ENCODE peak calls at places on chromosomes 2 and 18, in five cellular contexts. J is RWPE1; N is activated naive CD4-positive, alpha-beta T cell treated with anti-CD3 and anti-CD28 coated beads for 36 hours; Z is D721Med; H is kidney epithelial cell. F is an unnamed sample.

GRCh38 chr2:201882353-201883095 is 76.2 kb downstream of the CDK15 start:
- DNase-seq in J (no peak), H (no peak), Z (no peak), N (peak), F (no peak)

GRCh38 chr2:43043471-43043870 is 182.9 kb downstream of the ZFP36L2 start:
- DNase-seq in H (no peak), Z (no peak), J (no peak), N (no peak), F (no peak)

GRCh38 chr18:48167901-48168300 is 237.4 kb upstream of the SMAD2 start:
- DNase-seq in J (no peak), Z (no peak), N (no peak), H (no peak), F (no peak)

GRCh38 chr2:110770696-110771425 is 38.5 kb downstream of the ACOXL start:
- DNase-seq in N (no peak), Z (peak), H (peak), J (peak), F (peak)

GRCh38 chr18:48872234-48873145 is 78.3 kb downstream of the SMAD7 start:
- DNase-seq in N (no peak), H (no peak), Z (no peak), J (no peak), F (peak)

GRCh38 chr18:61591200-61591719 is 258.0 kb downstream of the CDH20 start:
- DNase-seq in H (no peak), N (no peak), J (no peak), Z (no peak), F (no peak)

GRCh38 chr18:53850918-53851317 is 373.6 kb downstream of the MBD2 start:
- DNase-seq in N (no peak), J (no peak), Z (no peak), H (no peak), F (no peak)

GRCh38 chr2:71330585-71331330 is 824 bp upstream of the ZNF638 start:
- DNase-seq in J (no peak), Z (no peak), H (no peak), N (no peak), F (no peak)

GRCh38 chr2:189142893-189143759 is 36.4 kb downstream of the COL5A2 start:
- DNase-seq in J (peak), N (peak), H (no peak), Z (no peak), F (peak)

GRCh38 chr18:75207298-75208054 is 1.5 kb downstream of the PTGR3 start:
- DNase-seq in J (no peak), H (no peak), N (no peak), Z (no peak), F (no peak)

GRCh38 chr2:9653485-9654271 is 22.9 kb upstream of the YWHAQ start:
- DNase-seq in N (no peak), Z (no peak), J (no peak), H (no peak), F (no peak)

GRCh38 chr2:42408009-42408408 is 47.0 kb upstream of the COX7A2L start:
- DNase-seq in J (no peak), N (no peak), Z (no peak), H (no peak), F (no peak)

GRCh38 chr18:78805840-78806239 is 173.8 kb upstream of the SALL3 start:
- DNase-seq in H (no peak), N (no peak), J (no peak), Z (no peak), F (no peak)

GRCh38 chr2:46805401-46805951 is 110.1 kb downstream of the MCFD2 start:
- DNase-seq in Z (no peak), H (no peak), J (no peak), N (no peak), F (no peak)

GRCh38 chr2:215672406-215672805 is 236.5 kb upstream of the FN1 start:
- DNase-seq in J (no peak), H (no peak), Z (no peak), N (no peak), F (no peak)

GRCh38 chr2:207530160-207531023 is 630 bp downstream of the CREB1 start:
- DNase-seq in J (peak), Z (no peak), H (no peak), N (peak), F (no peak)

GRCh38 chr2:222423186-222423585 is 1.2 kb upstream of the SGPP2 start:
- DNase-seq in J (no peak), H (no peak), Z (no peak), N (no peak), F (no peak)

GRCh38 chr2:64145760-64146159 is 1.5 kb upstream of the PELI1 start:
- DNase-seq in J (no peak), N (no peak), H (no peak), Z (no peak), F (no peak)

GRCh38 chr2:184305105-184305504 is 293.2 kb upstream of the ZNF804A start:
- DNase-seq in J (no peak), H (no peak), Z (no peak), N (no peak), F (no peak)

GRCh38 chr2:23445450-23445868 is 60.5 kb downstream of the KLHL29 start:
- DNase-seq in J (peak), H (no peak), N (no peak), Z (no peak), F (peak)

GRCh38 chr18:32550958-32551357 is 80.3 kb upstream of the GAREM1 start:
- DNase-seq in N (no peak), Z (no peak), H (no peak), J (no peak), F (no peak)

GRCh38 chr2:147531299-147531698 is 313.5 kb upstream of the ACVR2A start:
- DNase-seq in N (no peak), J (no peak), Z (no peak), H (no peak), F (no peak)

GRCh38 chr2:216987176-216987809 is 127.4 kb upstream of the TNP1 start:
- DNase-seq in N (no peak), H (no peak), Z (no peak), J (no peak), F (no peak)

GRCh38 chr2:20327370-20327769 is 23.3 kb downstream of the PUM2 start:
- DNase-seq in N (no peak), Z (no peak), H (no peak), J (no peak), F (no peak)

GRCh38 chr2:106085441-106085911 is 108.6 kb downstream of the UXS1 start:
- DNase-seq in Z (no peak), N (peak), J (no peak), H (no peak), F (no peak)

GRCh38 chr2:127709336-127709735 is 8.0 kb downstream of the SFT2D3 start:
- DNase-seq in J (no peak), H (no peak), Z (no peak), N (no peak), F (no peak)

GRCh38 chr18:12766986-12767433 is 64.2 kb downstream of the PSMG2 start:
- DNase-seq in N (no peak), Z (no peak), J (no peak), H (no peak), F (no peak)